ENCODE peak calls at places on chromosome 7, in eight cellular contexts. K is CD8-positive, alpha-beta T cell; G is heart left ventricle; Y is neural progenitor cell; H is sigmoid colon; T is lower lobe of right lung; S is K562; L is upper lobe of right lung. V is an unnamed sample.

GRCh38 chr7:87058739-87059524 is 522 bp downstream of the ELAPOR2 start:
- DNase-seq in K (no peak), S (peak; percentile 20), Y (peak; percentile 31), G (peak; percentile 16), T (peak; percentile 54), L (peak; percentile 76), H (peak; percentile 66), V (peak; percentile 43)

GRCh38 chr7:22240904-22241571 is 115.9 kb downstream of the RAPGEF5 start:
- DNase-seq in H (no peak), L (no peak), T (no peak), K (no peak), G (no peak), S (no peak), Y (no peak), V (no peak)

GRCh38 chr7:157194948-157195347 is 56.2 kb downstream of the UBE3C start:
- DNase-seq in Y (no peak), H (no peak), T (no peak), G (no peak), L (no peak), K (no peak), S (no peak), V (no peak)

GRCh38 chr7:2542924-2543871 is 12.1 kb downstream of the BRAT1 start:
- DNase-seq in L (no peak), S (no peak), G (no peak), H (peak; percentile 63), Y (no peak), T (peak; percentile 43), K (no peak), V (peak; percentile 26)

GRCh38 chr7:54907981-54908380 is 110.8 kb upstream of the EGFR start:
- DNase-seq in S (no peak), G (no peak), Y (no peak), H (no peak), T (no peak), K (no peak), L (no peak), V (no peak)

GRCh38 chr7:2131341-2131740 is 101.4 kb downstream of the MAD1L1 start:
- DNase-seq in L (no peak), S (no peak), K (no peak), H (no peak), T (no peak), Y (no peak), G (no peak), V (no peak)

GRCh38 chr7:38671901-38672559 is 40.9 kb upstream of the AMPH start:
- DNase-seq in Y (no peak), L (no peak), K (no peak), G (no peak), H (no peak), S (no peak), T (no peak), V (no peak)

GRCh38 chr7:47370461-47371042 is 211.4 kb downstream of the TNS3 start:
- DNase-seq in S (no peak), K (no peak), Y (no peak), H (no peak), L (no peak), T (no peak), G (no peak), V (no peak)

GRCh38 chr7:2920956-2921708 is 77.0 kb upstream of the GNA12 start:
- DNase-seq in K (no peak), Y (no peak), H (no peak), G (no peak), S (peak; percentile 27), T (no peak), L (no peak), V (no peak)

GRCh38 chr7:16260236-16260728 is 161.1 kb downstream of the CRPPA start:
- DNase-seq in S (peak; percentile 25), T (no peak), G (no peak), K (no peak), H (no peak), Y (no peak), L (no peak), V (no peak)

GRCh38 chr7:16684935-16685334 is 39.0 kb downstream of the BZW2 start:
- DNase-seq in K (no peak), S (no peak), T (no peak), H (no peak), G (no peak), Y (no peak), L (no peak), V (no peak)

GRCh38 chr7:157527235-157527634 is 190.4 kb downstream of the DNAJB6 start:
- DNase-seq in H (no peak), K (peak; percentile 31), G (no peak), S (no peak), L (peak; percentile 46), Y (no peak), T (no peak), V (peak; percentile 8)

GRCh38 chr7:74289660-74290589 is 718 bp downstream of the CLIP2 start:
- DNase-seq in K (peak; percentile 69), L (peak; percentile 76), G (peak; percentile 46), S (peak; percentile 76), Y (peak; percentile 40), H (peak; percentile 82), T (peak; percentile 61), V (peak; percentile 47)

GRCh38 chr7:47322731-47323130 is 259.2 kb downstream of the TNS3 start:
- DNase-seq in H (no peak), Y (no peak), K (no peak), L (no peak), T (no peak), S (no peak), G (no peak), V (no peak)

GRCh38 chr7:12731214-12731656 is 43.8 kb downstream of the ARL4A start:
- DNase-seq in G (no peak), H (no peak), L (no peak), Y (no peak), K (no peak), S (no peak), T (no peak), V (no peak)

GRCh38 chr7:105691692-105692564 is 110.6 kb upstream of the EFCAB10 start:
- DNase-seq in Y (peak; percentile 41), G (peak; percentile 44), L (peak; percentile 75), T (peak; percentile 77), S (no peak), K (peak; percentile 76), H (peak; percentile 83), V (peak; percentile 71)

GRCh38 chr7:47143344-47143743 is 438.6 kb downstream of the TNS3 start:
- DNase-seq in K (no peak), H (no peak), L (no peak), T (no peak), G (no peak), Y (no peak), S (no peak), V (no peak)

GRCh38 chr7:145644426-145645154 is 472.0 kb upstream of the CNTNAP2 start:
- DNase-seq in T (no peak), H (no peak), S (no peak), Y (no peak), L (no peak), K (no peak), G (no peak), V (no peak)

GRCh38 chr7:24741691-24742639 is 15.3 kb downstream of the GSDME start:
- DNase-seq in T (no peak), L (no peak), S (no peak), K (no peak), H (no peak), G (no peak), Y (no peak), V (peak; percentile 73)

GRCh38 chr7:117750612-117751563 is 122.4 kb downstream of the CTTNBP2 start:
- DNase-seq in K (no peak), H (no peak), G (no peak), Y (peak; percentile 58), S (peak; percentile 34), T (no peak), L (no peak), V (no peak)

GRCh38 chr7:918441-919113 is 35.9 kb downstream of the ADAP1 start:
- DNase-seq in L (peak; percentile 48), H (peak; percentile 57), K (no peak), T (peak; percentile 32), S (no peak), Y (no peak), G (peak; percentile 4), V (peak; percentile 25)

GRCh38 chr7:69896100-69896499 is 297.8 kb downstream of the AUTS2 start:
- DNase-seq in H (no peak), L (no peak), G (no peak), K (no peak), S (no peak), Y (no peak), T (no peak), V (no peak)

GRCh38 chr7:133015879-133016278 is 66.0 kb downstream of the CHCHD3 start:
- DNase-seq in T (no peak), Y (no peak), K (no peak), H (no peak), S (no peak), L (no peak), G (no peak), V (no peak)

GRCh38 chr7:77685219-77685618 is 11.0 kb upstream of the RSBN1L start:
- DNase-seq in G (no peak), H (no peak), S (no peak), Y (no peak), K (no peak), T (no peak), L (no peak), V (no peak)

GRCh38 chr7:18754766-18755165 is 259.2 kb downstream of the HDAC9 start:
- DNase-seq in G (no peak), H (no peak), S (no peak), Y (no peak), L (no peak), K (no peak), T (no peak), V (no peak)

GRCh38 chr7:141702047-141702567 is at the start of gene DENND11:
- DNase-seq in K (peak; percentile 70), Y (peak; percentile 82), G (peak; percentile 49), H (no peak), L (peak; percentile 81), T (peak; percentile 70), S (peak; percentile 78), V (peak; percentile 56)

GRCh38 chr7:17848516-17848915 is 91.8 kb downstream of the SNX13 start:
- DNase-seq in L (no peak), S (no peak), K (no peak), T (no peak), G (no peak), H (no peak), Y (no peak), V (no peak)

GRCh38 chr7:44974549-44974948 is 4.3 kb downstream of the MYO1G start:
- DNase-seq in G (no peak), K (no peak), S (no peak), L (no peak), Y (no peak), H (no peak), T (no peak), V (no peak)
- H3K4me1 ChIP-seq in G (peaks cover 3% of the 10 kb centered on the region), K (peaks cover 40% of the 10 kb centered on the region), S (peaks cover 26% of the 10 kb centered on the region), L (peaks cover 13% of the 10 kb centered on the region), Y (no peaks in the 10 kb centered on the region), H (no peaks in the 10 kb centered on the region), T (peaks cover 34% of the 10 kb centered on the region), V (no peaks in the 10 kb centered on the region)

GRCh38 chr7:94656925-94657731 is 1.2 kb upstream of the SGCE start:
- DNase-seq in S (no peak), L (no peak), Y (peak; percentile 63), G (no peak), H (no peak), T (no peak), K (peak; percentile 55), V (no peak)
- H3K4me3 ChIP-seq in S (peak overlapping the region; percentile 27), L (peak overlapping the region; percentile 58), Y (peak overlapping the region; percentile 80), G (peak overlapping the region; percentile 72), H (peak overlapping the region; percentile 74), T (peak overlapping the region; percentile 67), K (peak overlapping the region; percentile 58), V (peak overlapping the region; percentile 66)

GRCh38 chr7:131077735-131078134 is 249.9 kb upstream of the MKLN1 start:
- DNase-seq in K (no peak), L (no peak), S (no peak), H (no peak), G (no peak), T (no peak), Y (no peak), V (no peak)
- H3K4me1 ChIP-seq in K (peaks cover 69% of the 10 kb centered on the region), L (peaks cover 38% of the 10 kb centered on the region), S (peaks cover 22% of the 10 kb centered on the region), H (no peaks in the 10 kb centered on the region), G (peaks cover 57% of the 10 kb centered on the region), T (peaks cover 62% of the 10 kb centered on the region), Y (no peaks in the 10 kb centered on the region), V (peaks cover 58% of the 10 kb centered on the region)

GRCh38 chr7:28315565-28316420 is 96.5 kb upstream of the CREB5 start:
- DNase-seq in K (no peak), L (no peak), Y (no peak), G (no peak), T (no peak), H (peak; percentile 82), S (no peak), V (no peak)
- H3K4me3 ChIP-seq in K (no peak overlapping the region), L (no peak overlapping the region), Y (no peak overlapping the region), G (no peak overlapping the region), T (no peak overlapping the region), H (no peak overlapping the region), S (no peak overlapping the region), V (no peak overlapping the region)

V was measured in psoas muscle.